ENCODE peak calls at places on chromosomes 4 and X, in five cellular contexts. G, N, H, B and I are unnamed samples.

GRCh38 chr4:126405369-126405982 is 1090.7 kb downstream of the FAT4 start:
- DNase-seq in N (peak), H (no peak), B (no peak), G (peak), I (no peak)

GRCh38 chr4:51884606-51885005 is 41.7 kb downstream of the DCUN1D4 start:
- DNase-seq in N (no peak), H (no peak), B (no peak), G (no peak), I (no peak)

GRCh38 chr4:16875487-16875886 is 23.0 kb downstream of the LDB2 start:
- DNase-seq in B (no peak), G (peak), N (peak), H (no peak), I (no peak)

GRCh38 chr4:26288308-26288982 is 32.4 kb upstream of the RBPJ start:
- DNase-seq in G (peak), B (no peak), H (peak), N (peak), I (no peak)

GRCh38 chrX:6941041-6941440 is 206.5 kb upstream of the STS start:
- DNase-seq in H (no peak), B (no peak), G (no peak), N (peak), I (no peak)

GRCh38 chr4:6395466-6396228 is 76.8 kb downstream of the PPP2R2C start:
- DNase-seq in B (no peak), H (no peak), N (no peak), G (no peak), I (no peak)

GRCh38 chr4:106104276-106104675 is 209.0 kb downstream of the NPNT start:
- DNase-seq in H (no peak), B (no peak), G (no peak), N (no peak), I (no peak)

GRCh38 chr4:52106701-52107100 is 55.6 kb downstream of the SPATA18 start:
- DNase-seq in G (peak), N (peak), B (no peak), H (no peak), I (no peak)

GRCh38 chr4:2825740-2826139 is 17.9 kb upstream of the ADD1 start:
- DNase-seq in G (no peak), B (no peak), H (no peak), N (no peak), I (no peak)

GRCh38 chr4:55543858-55544257 is 2.9 kb downstream of the CLOCK start:
- DNase-seq in G (peak), N (peak), B (no peak), H (no peak), I (no peak)